ENCODE peak calls at places on chromosomes 13 and 19, in eight cellular contexts. T is IMR-90, K is transverse colon, C is ovary, G is suprapubic skin, V is tibial nerve, W is breast epithelium, H is HCT116. S is an unnamed sample.

GRCh38 chr19:27652281-27652680 is 1560.7 kb downstream of the UQCRFS1 start:
- DNase-seq in H (no peak), G (no peak), K (no peak), C (no peak), T (no peak), V (no peak), W (no peak), S (peak)

GRCh38 chr13:77300176-77301141 is 26.4 kb downstream of the MYCBP2 start:
- DNase-seq in K (no peak), W (no peak), G (no peak), V (no peak), T (peak), C (no peak), H (no peak), S (no peak)

GRCh38 chr13:94305934-94306333 is 173.5 kb downstream of the DCT start:
- DNase-seq in C (no peak), G (no peak), V (no peak), H (no peak), T (peak), W (no peak), K (no peak), S (no peak)

GRCh38 chr19:928471-929259 is 2.8 kb downstream of the ARID3A start:
- DNase-seq in C (no peak), T (no peak), V (no peak), G (no peak), K (no peak), W (no peak), H (no peak), S (no peak)

GRCh38 chr13:110341445-110342247 is 34.6 kb downstream of the COL4A2 start:
- DNase-seq in T (peak), W (no peak), V (no peak), G (no peak), K (no peak), H (no peak), C (peak), S (peak)

GRCh38 chr19:13689050-13689449 is 75.3 kb upstream of the MRI1 start:
- DNase-seq in C (no peak), G (no peak), V (no peak), H (peak), T (peak), W (no peak), K (no peak), S (no peak)

GRCh38 chr13:43273362-43273761 is 250.0 kb downstream of the DNAJC15 start:
- DNase-seq in V (no peak), K (no peak), C (no peak), H (no peak), T (peak), W (no peak), G (no peak), S (no peak)

GRCh38 chr13:112103971-112104872 is 37.3 kb downstream of the SOX1 start:
- DNase-seq in W (no peak), T (no peak), K (no peak), G (no peak), H (no peak), C (no peak), V (no peak), S (no peak)

GRCh38 chr13:50611117-50611781 is 232.2 kb downstream of the DLEU7 start:
- DNase-seq in T (no peak), W (no peak), V (no peak), G (no peak), C (no peak), K (no peak), H (no peak), S (no peak)

GRCh38 chr19:53945441-53945840 is 17.3 kb upstream of the CACNG8 start:
- DNase-seq in G (no peak), V (no peak), T (peak), C (no peak), W (no peak), K (no peak), H (peak), S (no peak)

GRCh38 chr19:4108767-4109625 is 14.9 kb downstream of the MAP2K2 start:
- DNase-seq in K (peak), H (no peak), C (no peak), G (no peak), V (no peak), W (no peak), T (no peak), S (no peak)

GRCh38 chr19:50357178-50358100 is 8.0 kb downstream of the NAPSA start:
- DNase-seq in T (peak), C (peak), H (no peak), G (no peak), V (peak), W (peak), K (peak), S (peak)
- TF ChIP-seq POLR2A in T (no peak), C (no peak), H (no peak), G (no peak), V (peak), W (no peak), K (peak), S (no peak)

GRCh38 chr19:21398851-21399250 is 1.9 kb downstream of the ZNF493 start:
- DNase-seq in G (no peak), V (no peak), T (peak), C (no peak), H (no peak), W (no peak), K (no peak), S (no peak)
- H3K4me3 ChIP-seq in G (no peak), V (no peak), T (no peak), C (no peak), H (no peak), W (no peak), K (no peak), S (no peak)

DNA sequence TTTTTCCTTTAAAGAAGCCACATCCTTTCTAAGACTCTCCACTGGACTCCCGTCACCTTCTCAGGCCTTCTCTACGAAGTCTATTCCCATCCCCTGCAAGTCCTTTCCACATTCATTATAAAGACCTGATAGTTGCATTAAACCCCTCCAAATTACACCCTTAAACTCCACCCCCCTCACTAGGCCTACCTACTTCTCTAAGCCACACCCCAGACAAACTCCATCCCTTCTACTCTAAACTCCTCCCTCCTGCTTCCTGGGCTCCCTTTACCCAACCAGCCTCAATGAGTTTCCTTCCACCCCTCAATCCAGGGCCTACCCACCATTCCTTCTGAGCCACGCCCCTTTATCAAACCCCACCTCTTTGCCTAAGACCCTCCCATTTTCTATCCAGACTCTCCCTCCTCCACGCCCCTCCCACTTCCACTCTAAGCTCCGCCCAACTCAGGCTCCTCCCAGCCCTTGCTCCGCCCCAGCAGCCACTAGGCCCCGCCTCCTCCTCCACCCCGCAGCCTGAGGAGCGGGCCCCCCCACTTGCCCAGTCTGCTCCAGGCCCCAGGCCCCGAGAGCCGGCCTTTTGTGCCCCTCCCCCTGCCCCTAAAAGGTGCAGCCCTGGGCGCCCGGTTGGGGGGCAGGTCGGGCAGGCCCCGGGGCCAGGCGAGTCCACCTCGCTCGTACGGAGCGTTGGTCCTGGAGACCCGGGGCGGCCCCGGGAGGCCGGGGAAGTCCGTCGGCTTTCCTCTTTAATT is 424 bp downstream of the FIZ1 start:
- DNase-seq in V (peak), K (peak), W (peak), C (peak), T (peak), G (peak), H (peak), S (peak)
- TF ChIP-seq POLR2A in V (no peak), K (peak), W (no peak), C (peak), T (peak), G (no peak), H (no peak), S (no peak)

DNA sequence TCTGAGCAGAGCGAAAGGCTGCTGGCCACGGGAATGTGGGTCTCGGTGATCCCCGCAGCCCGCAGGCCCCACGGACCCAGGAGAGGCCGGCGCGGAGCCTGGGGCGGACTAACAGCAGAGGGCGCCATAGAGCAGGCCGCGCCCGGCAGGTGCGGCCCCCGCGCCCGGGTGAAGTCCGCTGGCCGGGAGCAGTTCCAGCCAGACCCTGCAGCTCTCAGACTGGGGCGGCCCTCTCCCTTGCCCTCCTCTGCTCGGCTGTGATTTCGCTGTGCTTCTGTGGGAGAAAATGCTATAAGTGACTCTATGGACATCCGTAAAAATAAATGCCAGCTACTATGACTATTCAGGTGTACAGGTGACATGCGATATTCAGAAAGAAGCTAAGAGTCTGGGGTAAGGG is 37.7 kb downstream of the GSX1 start:
- DNase-seq in T (no peak), C (peak), G (no peak), V (peak), K (peak), W (no peak), H (peak), S (no peak)
- H3K4me3 ChIP-seq in T (no peak), C (no peak), G (peak), V (peak), K (no peak), W (no peak), H (peak), S (no peak)

DNA sequence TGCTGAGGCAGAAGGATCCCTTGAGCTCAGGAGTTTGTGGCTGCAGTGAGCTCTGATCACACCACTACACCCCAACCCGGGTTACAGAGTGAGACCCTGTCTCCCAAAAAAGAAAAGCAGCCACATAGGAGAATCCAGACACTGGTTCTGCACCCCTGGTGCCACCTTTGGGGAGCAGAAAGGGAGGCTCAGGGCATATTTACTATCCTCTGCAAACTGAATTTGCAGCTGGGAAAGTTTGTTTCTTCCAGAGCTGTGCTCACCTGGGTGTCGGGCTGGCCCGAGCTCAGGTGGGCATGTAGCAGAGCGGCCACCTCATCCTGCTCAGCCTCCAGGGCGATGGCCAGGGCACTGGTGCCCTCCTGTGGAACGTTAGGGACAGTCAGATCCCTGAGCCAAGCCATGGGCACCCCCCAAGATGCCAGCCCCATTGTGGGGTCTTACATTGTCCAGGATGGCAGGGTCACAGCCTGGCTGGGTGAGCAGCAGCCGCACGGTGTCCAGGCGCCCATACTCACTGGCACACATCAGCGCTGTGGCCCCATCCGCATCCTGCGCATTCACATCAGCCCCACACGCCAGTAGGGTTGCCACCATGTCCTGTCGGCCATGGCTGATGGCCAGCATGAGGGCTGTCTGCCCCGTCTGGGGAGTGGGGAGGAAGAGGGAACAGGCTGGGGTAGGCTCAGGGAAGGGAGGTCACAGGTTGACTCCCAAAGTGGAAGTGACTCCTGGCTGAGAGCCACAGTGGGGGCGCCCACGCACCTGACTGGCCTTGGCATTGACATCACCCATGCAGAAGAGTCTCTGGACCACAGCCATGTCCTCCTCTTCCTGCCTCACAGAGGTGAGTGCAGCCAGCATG is 3.1 kb downstream of the RPS28 start:
- DNase-seq in H (no peak), V (no peak), K (no peak), G (no peak), C (no peak), T (no peak), W (no peak), S (no peak)
- TF ChIP-seq POLR2A in H (peak), V (no peak), K (no peak), G (no peak), C (no peak), T (no peak), W (no peak), S (no peak)